ENCODE peak calls at places on chromosomes 6 and 20, in seven cellular contexts. R is A549, M is ovary, W is sigmoid colon, K is HepG2, Z is tibial nerve, B is H1. G is an unnamed sample. For H3K4me1, the result is how much of the 10 kb centered on the place peaks cover.

GRCh38 chr20:10982692-10983091 is 308.9 kb upstream of the JAG1 start:
- DNase-seq in B (peak), M (peak), K (peak), R (peak), W (peak), Z (peak), G (no peak)

GRCh38 chr6:7933794-7934193 is 23.2 kb upstream of the TXNDC5 start:
- DNase-seq in M (no peak), B (no peak), R (no peak), Z (no peak), K (no peak), W (no peak), G (no peak)

GRCh38 chr6:149331043-149331807 is 13.7 kb downstream of the TAB2 start:
- DNase-seq in M (no peak), R (no peak), Z (no peak), B (no peak), K (no peak), W (no peak), G (no peak)

GRCh38 chr6:163417595-163417994 is 3.1 kb downstream of the QKI start:
- DNase-seq in K (no peak), M (no peak), W (no peak), R (no peak), Z (no peak), B (no peak), G (no peak)

GRCh38 chr6:21850682-21851081 is 257.1 kb downstream of the SOX4 start:
- DNase-seq in W (no peak), R (no peak), M (no peak), Z (no peak), B (no peak), K (no peak), G (no peak)

GRCh38 chr6:165834613-165835259 is 171.7 kb upstream of the PDE10A start:
- DNase-seq in M (peak), Z (no peak), B (no peak), W (peak), K (no peak), R (peak), G (no peak)

GRCh38 chr6:48426636-48427035 is 315.6 kb upstream of the PTCHD4 start:
- DNase-seq in K (no peak), B (no peak), Z (no peak), M (no peak), R (no peak), W (no peak), G (no peak)

GRCh38 chr6:161360505-161360904 is 86.6 kb upstream of the AGPAT4 start:
- DNase-seq in W (no peak), R (no peak), M (no peak), K (no peak), B (no peak), Z (no peak), G (no peak)

GRCh38 chr6:11538049-11538798 is 675 bp downstream of the TMEM170B start:
- DNase-seq in Z (no peak), W (peak), B (no peak), R (peak), K (no peak), M (peak), G (no peak)

GRCh38 chr20:22404609-22405170 is 179.7 kb downstream of the FOXA2 start:
- DNase-seq in B (no peak), M (no peak), W (no peak), R (no peak), K (no peak), Z (no peak), G (no peak)

GRCh38 chr6:148339766-148340165 is 2.9 kb upstream of the SASH1 start:
- DNase-seq in K (no peak), M (no peak), Z (no peak), R (no peak), W (no peak), B (no peak), G (no peak)

GRCh38 chr6:40956871-40957270 is 82.2 kb downstream of the UNC5CL start:
- DNase-seq in K (no peak), Z (no peak), B (no peak), W (no peak), R (no peak), M (no peak), G (no peak)

GRCh38 chr6:119325559-119326240 is 23.9 kb downstream of the MAN1A1 start:
- DNase-seq in B (no peak), M (no peak), Z (no peak), R (no peak), K (peak), W (no peak), G (no peak)

GRCh38 chr20:5949943-5950270 is 426 bp downstream of the TRMT6 start:
- DNase-seq in Z (no peak), R (peak), B (no peak), W (no peak), K (no peak), M (no peak), G (no peak)

GRCh38 chr6:169620171-169621125 is 81.4 kb downstream of the WDR27 start:
- DNase-seq in B (no peak), M (no peak), K (peak), Z (no peak), W (no peak), R (no peak), G (no peak)

GRCh38 chr6:113690255-113690956 is 166.7 kb upstream of the MARCKS start:
- DNase-seq in W (no peak), R (peak), K (peak), Z (no peak), B (no peak), M (no peak), G (no peak)

GRCh38 chr6:57224769-57225515 is 2.8 kb upstream of the RAB23 start:
- DNase-seq in K (no peak), W (no peak), B (no peak), M (no peak), Z (no peak), R (no peak), G (no peak)

GRCh38 chr6:22754111-22754510 is 184.7 kb downstream of the HDGFL1 start:
- DNase-seq in M (no peak), R (no peak), Z (no peak), K (no peak), B (no peak), W (no peak), G (no peak)

GRCh38 chr6:53805725-53806124 is 10.9 kb downstream of the LRRC1 start:
- DNase-seq in M (no peak), B (no peak), W (no peak), K (no peak), Z (no peak), R (no peak), G (no peak)

GRCh38 chr6:40247516-40248115 is 313.4 kb upstream of the MOCS1 start:
- DNase-seq in R (no peak), M (no peak), B (no peak), K (no peak), Z (no peak), W (no peak), G (no peak)

GRCh38 chr6:30687659-30688431 is 1.4 kb upstream of the PPP1R18 start:
- DNase-seq in K (no peak), W (peak), B (no peak), R (no peak), Z (no peak), M (peak), G (no peak)

GRCh38 chr6:33091957-33092356 is 16.2 kb downstream of the HLA-DPB1 start:
- DNase-seq in W (no peak), R (no peak), K (peak), M (no peak), Z (no peak), B (no peak), G (no peak)

GRCh38 chr6:31652925-31653724 is 664 bp upstream of the BAG6 start:
- DNase-seq in K (peak), Z (peak), M (peak), W (peak), R (peak), B (peak), G (peak)

GRCh38 chr20:21583486-21584168 is 69.8 kb upstream of the NKX2-2 start:
- DNase-seq in W (no peak), B (no peak), K (no peak), Z (no peak), M (no peak), R (no peak), G (no peak)

GRCh38 chr20:63309261-63310071 is 16.5 kb downstream of the COL20A1 start:
- DNase-seq in B (no peak), R (peak), K (peak), Z (no peak), M (peak), W (no peak), G (no peak)

GRCh38 chr6:146434991-146435390 is 108.6 kb upstream of the RAB32 start:
- DNase-seq in W (no peak), R (no peak), Z (no peak), K (no peak), M (no peak), B (no peak), G (no peak)

GRCh38 chr20:59334616-59335300 is 34.3 kb downstream of the EDN3 start:
- DNase-seq in Z (no peak), R (no peak), B (no peak), K (no peak), M (no peak), W (no peak), G (no peak)

GRCh38 chr20:59333928-59334327 is 33.5 kb downstream of the EDN3 start:
- DNase-seq in R (no peak), Z (no peak), W (no peak), K (no peak), B (no peak), M (no peak), G (no peak)

GRCh38 chr20:59333260-59333845 is 32.9 kb downstream of the EDN3 start:
- DNase-seq in R (no peak), M (no peak), W (no peak), K (no peak), Z (no peak), B (no peak), G (no peak)

GRCh38 chr20:59335401-59335800 is 35.0 kb downstream of the EDN3 start:
- DNase-seq in B (no peak), Z (no peak), W (no peak), R (no peak), K (no peak), M (no peak), G (no peak)

GRCh38 chr20:59336551-59336950 is 36.1 kb downstream of the EDN3 start:
- DNase-seq in B (no peak), K (no peak), Z (no peak), W (no peak), R (no peak), M (no peak), G (no peak)
- H3K4me1 ChIP-seq in B (under half), K (under half), Z (under half), W (under half), R (under half), M (under half), G (under half)

DNA sequence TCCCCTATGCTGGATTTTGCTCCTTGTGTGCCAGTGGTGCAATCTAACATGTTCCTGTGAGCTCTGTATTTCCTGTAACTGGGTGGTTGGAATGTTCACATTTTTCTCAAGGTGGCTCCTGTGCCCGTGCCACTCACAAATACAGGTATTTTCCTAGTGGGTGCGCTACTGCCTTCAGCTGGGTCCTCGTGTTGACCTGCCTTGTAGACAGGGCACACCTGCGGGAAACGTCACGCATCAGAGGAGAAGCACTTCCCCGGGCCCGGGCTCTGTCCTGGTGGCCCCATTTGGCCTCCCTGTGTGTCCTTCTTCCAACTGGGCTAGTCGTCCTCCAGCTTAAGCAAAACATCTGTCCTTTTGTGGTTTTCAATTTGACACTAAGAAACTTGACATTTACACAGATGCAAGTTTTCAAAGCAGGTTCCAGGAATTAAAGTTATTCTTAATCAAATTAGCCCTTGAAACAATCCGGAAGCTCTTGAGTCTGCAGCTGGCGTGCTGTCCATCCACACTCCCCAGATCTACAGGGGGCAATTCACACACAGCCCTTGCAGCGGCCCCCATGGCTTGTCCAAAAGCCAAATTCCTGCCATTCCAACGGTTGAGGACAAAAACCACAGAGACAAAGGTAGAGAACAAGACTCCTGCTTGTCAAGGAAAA is 275.1 kb downstream of the CDC5L start:
- DNase-seq in Z (no peak), W (no peak), R (no peak), K (peak), M (no peak), B (peak), G (no peak)
- TF ChIP-seq EP300 in Z (no peak), W (no peak), R (no peak), K (no peak), M (no peak), B (peak), G (no peak)

GRCh38 chr6:2505624-2506023 is 245.1 kb downstream of the MYLK4 start:
- DNase-seq in Z (no peak), R (no peak), K (no peak), W (no peak), B (no peak), M (no peak), G (no peak)
- TF ChIP-seq CTCF in Z (no peak), R (no peak), K (peak), W (no peak), B (peak), M (no peak), G (no peak)

DNA sequence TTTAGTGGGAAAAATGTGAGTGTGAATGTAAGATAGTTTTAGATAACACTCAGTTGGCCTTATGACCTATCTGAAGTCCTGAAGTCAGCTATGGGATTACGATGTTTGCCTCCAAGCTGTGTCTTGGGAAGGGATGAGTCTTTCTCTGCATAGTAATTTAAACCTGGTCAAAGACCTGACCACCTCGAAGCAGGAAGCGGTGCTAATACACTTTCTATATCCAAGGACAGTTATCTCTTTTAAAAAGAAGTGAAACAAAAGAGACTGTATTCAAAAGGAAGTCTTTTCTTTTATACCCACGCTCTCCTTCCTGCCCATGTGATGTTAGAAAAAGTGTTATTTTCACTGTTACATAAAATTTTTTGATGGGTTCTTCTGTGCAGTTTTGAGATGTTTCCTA is 94.9 kb downstream of the JARID2 start:
- DNase-seq in M (no peak), W (no peak), K (no peak), B (no peak), Z (no peak), R (no peak), G (no peak)
- H3K4me1 ChIP-seq in M (under half), W (under half), K (under half), B (under half), Z (under half), R (under half), G (under half)

GRCh38 chr6:143842902-143843688 is at the start of gene LTV1:
- DNase-seq in M (peak), Z (peak), W (peak), K (peak), R (peak), B (peak), G (peak)
- TF ChIP-seq EP300 in M (no peak), Z (peak), W (no peak), K (peak), R (no peak), B (no peak), G (no peak)

GRCh38 chr6:122997541-122998150 is 1.6 kb downstream of the CLVS2 start:
- DNase-seq in M (no peak), Z (no peak), W (no peak), B (no peak), K (no peak), R (no peak), G (no peak)

GRCh38 chr6:122998403-122998965 is 2.4 kb downstream of the CLVS2 start:
- DNase-seq in B (no peak), K (no peak), M (no peak), W (no peak), R (no peak), Z (no peak), G (no peak)

GRCh38 chr6:122994256-122994655 is 1.8 kb upstream of the CLVS2 start:
- DNase-seq in M (no peak), B (no peak), R (no peak), Z (no peak), W (no peak), K (no peak), G (no peak)

GRCh38 chr6:122995930-122996796 is at the start of gene CLVS2:
- DNase-seq in B (peak), K (no peak), M (no peak), W (peak), Z (no peak), R (peak), G (no peak)

GRCh38 chr6:122996797-122997520 is 924 bp downstream of the CLVS2 start:
- DNase-seq in R (no peak), K (no peak), Z (no peak), M (no peak), B (no peak), W (no peak), G (no peak)
- TF ChIP-seq CTCF in R (no peak), K (no peak), Z (no peak), M (no peak), B (no peak), W (no peak), G (no peak)

DNA sequence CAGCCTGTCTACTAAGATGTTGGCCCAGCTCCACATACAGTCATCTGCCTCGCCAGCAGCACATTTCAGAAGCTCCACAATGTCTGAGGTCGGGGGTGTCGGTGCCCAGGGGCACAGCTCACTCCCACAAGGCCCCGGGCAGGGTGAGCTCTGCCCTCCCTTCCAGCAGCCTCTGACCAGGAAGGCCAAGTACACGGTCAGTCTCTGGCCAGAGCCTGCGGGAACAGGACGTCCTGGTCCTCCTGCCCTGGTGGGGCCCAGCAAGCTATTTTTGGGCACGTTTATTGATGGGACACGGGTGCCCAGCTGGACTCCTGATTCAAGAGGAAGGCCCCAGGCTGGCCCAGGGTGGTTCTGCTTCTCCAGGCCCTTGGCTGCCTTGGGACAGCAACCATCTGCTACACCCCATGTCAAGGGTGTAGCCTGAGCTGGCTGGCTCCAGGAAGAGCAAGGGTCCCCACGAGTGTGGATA is 114.9 kb upstream of the PTPN1 start:
- DNase-seq in Z (peak), M (peak), K (no peak), B (no peak), W (peak), R (no peak), G (peak)
- H3K4me1 ChIP-seq in Z (under half), M (under half), K (half or more), B (under half), W (under half), R (half or more), G (under half)